ENCODE peak calls at places on chromosomes 1 and 21, in six cellular contexts. F is fibroblast of mammary gland, G is cardiac fibroblast, A is lower leg skin, D is astrocyte of the spinal cord, Y is tibial artery. N is an unnamed sample.

GRCh38 chr1:208977861-208978260 is 605.7 kb upstream of the CAMK1G start:
- DNase-seq in F (peak), A (no peak), Y (no peak), G (peak), D (no peak), N (peak)

GRCh38 chr1:188986751-188987417 is 1490.8 kb downstream of the BRINP3 start:
- DNase-seq in D (no peak), F (no peak), G (no peak), A (no peak), Y (no peak), N (no peak)

GRCh38 chr1:22275626-22276395 is 132.9 kb upstream of the WNT4 start:
- DNase-seq in F (peak), G (peak), Y (no peak), D (peak), A (peak), N (peak)

GRCh38 chr1:203124011-203124410 is 3.5 kb upstream of the ADORA1 start:
- DNase-seq in G (no peak), Y (no peak), D (no peak), A (peak), F (no peak), N (no peak)

GRCh38 chr1:242008788-242009500 is 10.0 kb upstream of the MAP1LC3C start:
- DNase-seq in D (no peak), G (no peak), A (no peak), Y (no peak), F (peak), N (no peak)

GRCh38 chr1:228887101-228887500 is 151.8 kb downstream of the RHOU start:
- DNase-seq in F (no peak), A (no peak), Y (no peak), D (no peak), G (no peak), N (no peak)

GRCh38 chr1:1197551-1198422 is 8.6 kb downstream of the TNFRSF18 start:
- DNase-seq in F (no peak), A (no peak), Y (no peak), G (no peak), D (no peak), N (no peak)

GRCh38 chr1:206826409-206826808 is 39.0 kb upstream of the IL20 start:
- DNase-seq in G (peak), Y (no peak), D (no peak), F (peak), A (no peak), N (peak)

GRCh38 chr1:161946071-161946987 is 77.3 kb downstream of the OLFML2B start:
- DNase-seq in A (no peak), Y (no peak), G (peak), F (peak), D (peak), N (peak)

GRCh38 chr1:2777428-2778219 is 23.9 kb downstream of the TTC34 start:
- DNase-seq in G (no peak), Y (no peak), F (no peak), D (no peak), A (peak), N (no peak)

GRCh38 chr1:12342261-12343003 is 112.6 kb downstream of the VPS13D start:
- DNase-seq in Y (no peak), A (no peak), F (no peak), G (no peak), D (no peak), N (no peak)

GRCh38 chr1:94929351-94929814 is 2.5 kb upstream of the CNN3 start:
- DNase-seq in D (no peak), Y (no peak), F (no peak), A (no peak), G (no peak), N (no peak)

GRCh38 chr1:153133267-153133666 is 17.4 kb downstream of the SPRR2G start:
- DNase-seq in D (no peak), A (no peak), G (no peak), F (no peak), Y (no peak), N (no peak)

GRCh38 chr1:86704972-86705632 is 726 bp downstream of the SH3GLB1 start:
- DNase-seq in G (peak), A (peak), D (peak), Y (peak), F (peak), N (peak)

GRCh38 chr1:203402609-203403337 is 51.9 kb upstream of the FMOD start:
- DNase-seq in F (peak), A (no peak), G (peak), D (peak), Y (no peak), N (peak)

GRCh38 chr1:101291562-101292035 is 54.8 kb downstream of the S1PR1 start:
- DNase-seq in A (no peak), Y (no peak), D (peak), G (peak), F (peak), N (peak)

GRCh38 chr1:241550318-241550717 is 18.1 kb downstream of the KMO start:
- DNase-seq in D (no peak), G (no peak), Y (no peak), A (no peak), F (no peak), N (no peak)

GRCh38 chr1:196027127-196027526 is 581.1 kb downstream of the KCNT2 start:
- DNase-seq in D (no peak), G (no peak), A (no peak), Y (no peak), F (no peak), N (no peak)

GRCh38 chr1:151267760-151268159 is 13.2 kb downstream of the PSMD4 start:
- DNase-seq in A (no peak), Y (no peak), G (no peak), D (no peak), F (no peak), N (no peak)

GRCh38 chr1:46520063-46520911 is 30.7 kb downstream of the DMBX1 start:
- DNase-seq in Y (no peak), D (peak), F (peak), G (peak), A (no peak), N (peak)

GRCh38 chr21:44804762-44805161 is 3.1 kb upstream of the UBE2G2 start:
- DNase-seq in A (no peak), F (no peak), Y (no peak), D (no peak), G (no peak), N (no peak)

GRCh38 chr1:82152356-82153281 is 351.9 kb downstream of the ADGRL2 start:
- DNase-seq in F (no peak), A (no peak), D (no peak), G (no peak), Y (no peak), N (no peak)

GRCh38 chr21:39788383-39788782 is 43.4 kb downstream of the IGSF5 start:
- DNase-seq in Y (peak), D (peak), A (peak), G (peak), F (peak), N (peak)

GRCh38 chr1:121471517-121471916 is 286.7 kb downstream of the SRGAP2C start:
- DNase-seq in D (no peak), G (no peak), F (no peak), A (no peak), Y (no peak), N (no peak)

GRCh38 chr1:80918365-80918764 is 882.4 kb upstream of the ADGRL2 start:
- DNase-seq in Y (no peak), D (no peak), A (no peak), F (peak), G (no peak), N (no peak)

GRCh38 chr1:116514708-116515525 is 55.9 kb downstream of the CD58 start:
- DNase-seq in G (peak), D (peak), A (no peak), Y (no peak), F (peak), N (peak)

GRCh38 chr1:12541274-12542137 is 76.5 kb downstream of the DHRS3 start:
- DNase-seq in A (no peak), F (peak), G (peak), D (peak), Y (peak), N (peak)

GRCh38 chr1:92556350-92556749 is 69.6 kb upstream of the GFI1 start:
- DNase-seq in A (no peak), D (no peak), Y (no peak), G (no peak), F (no peak), N (no peak)

GRCh38 chr1:53340660-53341520 is 13.0 kb upstream of the LRP8 start:
- DNase-seq in Y (peak), G (no peak), D (no peak), A (peak), F (peak), N (no peak)

GRCh38 chr1:234544094-234544579 is 65.2 kb upstream of the TARBP1 start:
- DNase-seq in A (peak), F (peak), G (peak), Y (peak), D (peak), N (peak)

GRCh38 chr1:16191916-16192545 is 20.4 kb downstream of the ARHGEF19 start:
- DNase-seq in F (no peak), D (no peak), G (no peak), A (no peak), Y (no peak), N (no peak)

GRCh38 chr1:66519988-66520387 is 14.0 kb upstream of the SGIP1 start:
- DNase-seq in D (no peak), A (no peak), G (no peak), Y (no peak), F (no peak), N (no peak)

GRCh38 chr1:71987210-71987609 is 295.1 kb downstream of the NEGR1 start:
- DNase-seq in A (no peak), F (no peak), D (no peak), G (no peak), Y (no peak), N (no peak)

GRCh38 chr1:97038410-97038809 is 316.8 kb downstream of the PTBP2 start:
- DNase-seq in A (no peak), Y (no peak), F (peak), D (peak), G (no peak), N (no peak)

GRCh38 chr21:44539991-44540666 is at the start of gene KRTAP10-1:
- DNase-seq in G (no peak), Y (no peak), F (no peak), A (peak), D (no peak), N (no peak)

GRCh38 chr1:30419246-30419720 is 304.1 kb downstream of the MATN1 start:
- DNase-seq in D (no peak), F (no peak), Y (no peak), A (peak), G (no peak), N (no peak)

GRCh38 chr1:218217040-218217439 is 68.1 kb upstream of the RRP15 start:
- DNase-seq in F (no peak), G (no peak), Y (no peak), D (no peak), A (no peak), N (no peak)

GRCh38 chr1:234925440-234926251 is 203.0 kb downstream of the TOMM20 start:
- DNase-seq in A (peak), Y (peak), G (peak), F (peak), D (peak), N (peak)

GRCh38 chr1:77516106-77516505 is 166.4 kb downstream of the ZZZ3 start:
- DNase-seq in D (no peak), F (no peak), Y (no peak), A (no peak), G (no peak), N (no peak)
- TF ChIP-seq CTCF in D (no peak), F (no peak), Y (no peak), A (no peak), G (no peak), N (no peak)

GRCh38 chr1:27548136-27548853 is 55.6 kb downstream of the AHDC1 start:
- DNase-seq in G (no peak), A (no peak), Y (no peak), D (no peak), F (peak), N (no peak)
- H3K4me3 ChIP-seq in G (no peak), A (no peak), Y (no peak), D (no peak), F (no peak), N (no peak)

GRCh38 chr21:35508389-35508888 is 459.3 kb upstream of the RUNX1 start:
- DNase-seq in D (peak), G (peak), A (no peak), Y (peak), F (peak), N (peak)
- TF ChIP-seq CTCF in D (peak), G (peak), A (no peak), Y (no peak), F (peak), N (peak)

GRCh38 chr1:185731446-185731845 is 2.7 kb upstream of the HMCN1 start:
- DNase-seq in F (no peak), G (no peak), D (no peak), A (no peak), Y (no peak), N (no peak)

GRCh38 chr1:185734929-185735666 is 907 bp downstream of the HMCN1 start:
- DNase-seq in Y (no peak), F (peak), G (peak), A (no peak), D (peak), N (peak)

GRCh38 chr1:185732941-185733340 is 1.2 kb upstream of the HMCN1 start:
- DNase-seq in D (no peak), G (no peak), Y (no peak), A (no peak), F (no peak), N (no peak)

GRCh38 chr1:185733818-185734709 is at the start of gene HMCN1:
- DNase-seq in D (peak), Y (peak), F (peak), A (peak), G (peak), N (peak)

GRCh38 chr1:185735667-185736105 is 1.5 kb downstream of the HMCN1 start:
- DNase-seq in A (no peak), G (peak), Y (no peak), F (peak), D (peak), N (peak)
- H3K4me3 ChIP-seq in A (no peak), G (peak), Y (peak), F (peak), D (peak), N (peak)

GRCh38 chr1:39699419-39699818 is 8.2 kb upstream of the HPCAL4 start:
- DNase-seq in A (peak), D (no peak), F (no peak), G (no peak), Y (no peak), N (no peak)
- TF ChIP-seq CTCF in A (no peak), D (no peak), F (no peak), G (peak), Y (no peak), N (no peak)